ENCODE peak calls at places on chromosomes 2 and 18, in nine cellular contexts. V is coronary artery; I is nephron progenitor cell; H is GM10248; F is CD8-positive, alpha-beta T cell; U is neural crest cell; S is fibroblast of lung; N is H1; B is HL-60. L is an unnamed sample.

GRCh38 chr2:45825001-45825651 is 173.7 kb downstream of the PRKCE start:
- DNase-seq in V (no peak), I (no peak), H (no peak), F (no peak), U (no peak), S (peak; percentile 52), N (no peak), B (no peak), L (no peak)

GRCh38 chr2:216698895-216699294 is 3.5 kb upstream of the IGFBP5 start:
- DNase-seq in V (no peak), I (no peak), H (peak; percentile 55), F (no peak), U (no peak), S (peak; percentile 74), N (no peak), B (peak; percentile 21), L (no peak)

GRCh38 chr2:106020821-106021316 is 173.2 kb downstream of the UXS1 start:
- DNase-seq in V (no peak), I (peak; percentile 13), H (no peak), F (no peak), U (no peak), S (peak; percentile 13), N (no peak), B (no peak), L (no peak)

GRCh38 chr2:43453771-43454170 is 142.1 kb downstream of the THADA start:
- DNase-seq in V (no peak), I (peak; percentile 30), H (no peak), F (no peak), U (no peak), S (no peak), N (no peak), B (no peak), L (no peak)

GRCh38 chr2:203998195-203998804 is 61.7 kb downstream of the ICOS start:
- DNase-seq in V (no peak), I (no peak), H (no peak), F (no peak), U (no peak), S (peak; percentile 77), N (no peak), B (no peak), L (no peak)

GRCh38 chr2:64401501-64401880 is 52.5 kb upstream of the LGALSL start:
- DNase-seq in V (no peak), I (no peak), H (no peak), F (no peak), U (no peak), S (no peak), N (no peak), B (no peak), L (no peak)

GRCh38 chr2:235793163-235793752 is 299.4 kb downstream of the AGAP1 start:
- DNase-seq in V (no peak), I (no peak), H (no peak), F (no peak), U (peak; percentile 18), S (peak; percentile 12), N (no peak), B (no peak), L (no peak)

GRCh38 chr2:18987592-18988073 is 370.8 kb downstream of the OSR1 start:
- DNase-seq in V (no peak), I (no peak), H (no peak), F (no peak), U (no peak), S (peak; percentile 94), N (no peak), B (no peak), L (peak; percentile 61)

GRCh38 chr2:151459368-151459767 is 49.7 kb downstream of the RIF1 start:
- DNase-seq in V (no peak), I (no peak), H (no peak), F (no peak), U (no peak), S (peak; percentile 41), N (no peak), B (no peak), L (no peak)

GRCh38 chr2:26355038-26355995 is 8.7 kb upstream of the ADGRF3 start:
- DNase-seq in V (no peak), I (no peak), H (no peak), F (no peak), U (no peak), S (peak; percentile 99), N (no peak), B (no peak), L (no peak)

GRCh38 chr2:69997296-69998184 is 36.1 kb upstream of the ASPRV1 start:
- DNase-seq in V (no peak), I (no peak), H (no peak), F (no peak), U (no peak), S (peak; percentile 58), N (no peak), B (peak; percentile 71), L (peak; percentile 44)

GRCh38 chr2:36387258-36387916 is 31.8 kb downstream of the CRIM1 start:
- DNase-seq in V (no peak), I (no peak), H (no peak), F (no peak), U (no peak), S (no peak), N (no peak), B (no peak), L (no peak)

GRCh38 chr2:68487773-68488355 is 20.5 kb downstream of the APLF start:
- DNase-seq in V (no peak), I (no peak), H (peak; percentile 38), F (no peak), U (no peak), S (peak; percentile 32), N (no peak), B (no peak), L (no peak)

GRCh38 chr18:13547347-13547746 is 179.0 kb downstream of the FAM210A start:
- DNase-seq in V (peak; percentile 41), I (no peak), H (no peak), F (no peak), U (no peak), S (no peak), N (no peak), B (no peak), L (no peak)

DNA sequence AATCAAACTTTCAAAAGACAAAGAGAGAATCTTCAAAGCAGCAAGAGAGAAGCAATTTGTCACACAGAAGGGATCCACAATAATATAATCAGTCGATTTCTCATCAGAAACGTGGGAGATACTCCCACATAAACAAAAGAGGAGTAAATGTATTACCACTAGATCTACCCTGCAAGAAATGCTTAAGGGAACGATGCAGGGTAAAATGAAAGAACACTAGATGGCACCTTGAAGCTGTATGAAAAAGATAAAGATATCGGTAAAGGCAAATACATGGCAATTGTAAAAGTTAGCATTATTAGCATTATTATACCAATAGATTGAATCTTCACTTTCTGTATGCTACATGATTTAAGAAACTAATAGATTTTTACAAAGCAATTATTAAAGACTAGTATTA is 677.0 kb downstream of the SUCLG1 start:
- DNase-seq in V (no peak), I (no peak), H (no peak), F (no peak), U (no peak), S (no peak), N (no peak), B (no peak), L (no peak)
- TF ChIP-seq CTCF in V (no peak), I (no peak), H (no peak), F (no peak), U (no peak), S (no peak), N (no peak), B (no peak), L (no peak)

GRCh38 chr2:81895620-81896245 is 1591.2 kb upstream of the LRRTM1 start:
- DNase-seq in V (no peak), I (no peak), H (no peak), F (no peak), U (no peak), S (peak; percentile 10), N (no peak), B (no peak), L (no peak)

GRCh38 chr2:81903534-81903933 is 1599.0 kb upstream of the LRRTM1 start:
- DNase-seq in V (no peak), I (no peak), H (no peak), F (no peak), U (no peak), S (no peak), N (no peak), B (no peak), L (no peak)

DNA sequence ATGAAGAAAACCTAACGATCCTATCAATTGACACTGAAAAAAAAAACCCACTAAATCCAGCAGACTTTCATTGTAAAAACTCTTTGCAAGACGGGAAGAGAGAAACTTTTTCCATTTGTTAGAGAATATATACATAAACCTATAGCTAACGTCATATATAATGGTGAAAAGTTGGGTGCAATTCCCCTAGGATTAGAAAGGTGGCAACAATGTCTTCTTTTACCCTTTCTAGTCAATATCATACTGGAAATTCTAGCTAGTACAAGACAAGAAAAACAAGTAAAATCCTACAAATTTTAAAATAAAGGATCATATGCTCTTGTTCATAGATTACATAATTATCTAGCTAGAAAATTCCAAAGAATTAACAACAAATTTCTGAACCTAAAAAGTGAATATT is 1596.5 kb upstream of the LRRTM1 start:
- DNase-seq in V (no peak), I (no peak), H (no peak), F (no peak), U (no peak), S (no peak), N (no peak), B (no peak), L (no peak)
- TF ChIP-seq CTCF in V (no peak), I (peak; percentile 19), H (no peak), F (no peak), U (peak; percentile 60), S (peak; percentile 36), N (peak; percentile 9), B (no peak), L (peak; percentile 26)

GRCh38 chr2:232321156-232321816 is 57.3 kb upstream of the ALPP start:
- DNase-seq in V (peak; percentile 60), I (no peak), H (no peak), F (peak; percentile 33), U (no peak), S (no peak), N (peak; percentile 79), B (no peak), L (peak; percentile 23)
- TF ChIP-seq CTCF in V (no peak), I (no peak), H (no peak), F (no peak), U (peak; percentile 13), S (no peak), N (peak; percentile 49), B (no peak), L (no peak)

GRCh38 chr18:76941284-76941683 is 118.9 kb downstream of the ZNF236 start:
- DNase-seq in V (no peak), I (no peak), H (no peak), F (no peak), U (no peak), S (no peak), N (no peak), B (no peak), L (no peak)

GRCh38 chr18:76938619-76939018 is 116.3 kb downstream of the ZNF236 start:
- DNase-seq in V (no peak), I (no peak), H (no peak), F (no peak), U (no peak), S (no peak), N (no peak), B (no peak), L (no peak)

GRCh38 chr18:76935722-76936337 is 113.5 kb downstream of the ZNF236 start:
- DNase-seq in V (no peak), I (no peak), H (no peak), F (no peak), U (no peak), S (no peak), N (no peak), B (no peak), L (no peak)

GRCh38 chr18:76937597-76937996 is 115.2 kb downstream of the ZNF236 start:
- DNase-seq in V (no peak), I (no peak), H (no peak), F (no peak), U (no peak), S (peak; percentile 7), N (no peak), B (no peak), L (no peak)

GRCh38 chr18:76936877-76937276 is 114.5 kb downstream of the ZNF236 start:
- DNase-seq in V (no peak), I (no peak), H (no peak), F (no peak), U (no peak), S (no peak), N (no peak), B (no peak), L (no peak)
- TF ChIP-seq CTCF in V (no peak), I (no peak), H (no peak), F (no peak), U (no peak), S (no peak), N (peak; percentile 5), B (no peak), L (no peak)

L was measured in stomach.